ENCODE peak calls at places on chromosomes 13 and 19, in nine cellular contexts. T is A549, D is adrenal gland, P is ovary, N is prostate gland, C is testis, B is upper lobe of left lung, S is uterus, G is IMR-90. U is an unnamed sample.

GRCh38 chr13:39159393-39159792 is 121.1 kb downstream of the NHLRC3 start:
- DNase-seq in N (no peak), P (no peak), T (no peak), G (no peak), D (no peak), C (no peak), S (no peak), B (no peak), U (no peak)

GRCh38 chr13:46577656-46578589 is 25.0 kb downstream of the LRCH1 start:
- DNase-seq in D (no peak), C (no peak), B (no peak), N (no peak), P (no peak), T (no peak), G (peak), S (no peak), U (no peak)

GRCh38 chr19:8487137-8487851 is 15.1 kb downstream of the PRAM1 start:
- DNase-seq in D (no peak), G (no peak), N (no peak), B (no peak), T (no peak), C (peak), P (no peak), S (no peak), U (peak)

GRCh38 chr13:42396501-42396900 is 124.5 kb downstream of the AKAP11 start:
- DNase-seq in T (no peak), P (no peak), C (no peak), S (no peak), G (no peak), D (no peak), B (peak), N (no peak), U (no peak)

GRCh38 chr13:109275848-109276247 is 510.5 kb downstream of the IRS2 start:
- DNase-seq in B (no peak), D (no peak), C (no peak), G (no peak), S (no peak), N (peak), T (no peak), P (no peak), U (no peak)

GRCh38 chr13:64078480-64078936 is 2662.9 kb upstream of the PCDH20 start:
- DNase-seq in N (no peak), S (no peak), B (peak), D (no peak), P (no peak), T (no peak), G (no peak), C (no peak), U (no peak)

GRCh38 chr19:39412867-39413268 is 399 bp downstream of the PLEKHG2 start:
- DNase-seq in B (no peak), D (no peak), T (no peak), N (peak), P (no peak), C (no peak), S (no peak), G (no peak), U (no peak)

GRCh38 chr13:104597554-104598240 is 1531.5 kb upstream of the SLC10A2 start:
- DNase-seq in S (no peak), P (no peak), C (no peak), B (no peak), T (no peak), N (no peak), G (no peak), D (no peak), U (no peak)

GRCh38 chr13:28027070-28027469 is 38.6 kb upstream of the URAD start:
- DNase-seq in S (no peak), P (no peak), D (no peak), G (no peak), C (no peak), T (no peak), B (no peak), N (no peak), U (no peak)

GRCh38 chr13:111178417-111178816 is 63.3 kb downstream of the ARHGEF7 start:
- DNase-seq in S (no peak), N (no peak), G (no peak), B (no peak), T (no peak), P (no peak), C (no peak), D (no peak), U (no peak)

GRCh38 chr13:81986308-81986707 is 1645.4 kb upstream of the SPRY2 start:
- DNase-seq in B (no peak), S (no peak), D (no peak), G (no peak), T (no peak), C (no peak), P (no peak), N (no peak), U (no peak)

DNA sequence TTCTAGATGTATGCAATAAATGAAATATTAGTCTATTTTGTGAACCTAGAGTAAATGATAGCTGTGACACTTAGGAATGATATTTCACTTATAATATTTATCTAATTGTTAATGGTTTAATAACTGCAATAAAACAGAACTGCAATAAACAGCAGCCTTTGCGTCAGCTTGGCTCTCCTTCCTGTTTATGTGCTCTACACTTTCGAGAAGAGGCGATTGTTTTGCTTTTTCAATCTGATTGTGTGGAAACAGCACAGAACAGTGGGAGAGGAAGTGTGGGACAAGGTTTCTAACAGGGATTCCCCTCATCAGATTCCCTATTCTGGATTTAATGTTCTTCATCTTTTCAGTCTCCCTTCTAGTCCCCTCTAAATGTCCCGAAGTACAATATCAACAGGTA is 17.3 kb upstream of the TRPC4 start:
- DNase-seq in G (no peak), T (no peak), D (no peak), C (no peak), S (peak), N (no peak), B (no peak), P (no peak), U (no peak)
- H3K27ac ChIP-seq in G (no peak), T (no peak), D (no peak), C (no peak), S (peak), N (no peak), B (no peak), P (no peak), U (no peak)

GRCh38 chr19:18211683-18212082 is 7.8 kb upstream of the RAB3A start:
- DNase-seq in T (no peak), S (no peak), D (no peak), C (no peak), B (no peak), P (no peak), N (no peak), G (no peak), U (no peak)
- TF ChIP-seq POLR2A in T (no peak), S (no peak), D (no peak), C (no peak), B (no peak), P (no peak), N (no peak), G (no peak), U (no peak)

DNA sequence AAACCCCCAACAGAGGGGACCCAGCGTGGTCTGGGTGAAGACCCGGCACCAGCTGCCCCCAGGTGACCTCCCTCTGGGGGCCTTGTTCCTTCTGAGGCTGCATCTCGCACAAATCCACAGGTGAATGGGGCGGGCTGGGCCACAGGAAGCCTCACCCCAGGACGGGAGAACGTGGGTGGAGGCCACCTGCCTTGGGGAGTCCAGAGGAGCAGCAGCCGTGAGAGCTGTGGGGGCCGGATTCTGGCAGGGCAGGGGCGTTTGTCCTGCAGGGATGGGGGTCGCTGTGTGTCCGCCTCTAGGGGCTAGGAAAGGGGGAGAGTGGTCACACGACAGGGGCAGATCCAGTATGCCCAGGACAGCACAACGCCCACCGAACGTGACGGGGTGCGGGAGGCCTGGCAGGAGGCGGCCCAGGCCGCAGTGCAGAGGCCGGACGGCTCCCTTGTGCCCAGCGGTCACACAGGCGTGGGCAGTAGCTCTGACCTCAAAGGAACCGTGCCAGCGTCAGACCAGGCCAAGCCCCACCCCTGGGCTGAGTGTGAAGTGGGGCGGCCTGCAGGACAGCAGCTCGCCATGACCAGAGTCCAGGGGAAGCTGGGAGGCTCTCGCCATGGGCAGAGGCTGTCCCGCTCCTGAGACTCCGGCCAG is 6.6 kb downstream of the POLR2E start:
- DNase-seq in S (no peak), B (peak), N (no peak), P (no peak), T (no peak), C (no peak), G (no peak), D (no peak), U (no peak)
- H3K27ac ChIP-seq in S (no peak), B (peak), N (no peak), P (no peak), T (no peak), C (no peak), G (no peak), D (peak), U (no peak)

DNA sequence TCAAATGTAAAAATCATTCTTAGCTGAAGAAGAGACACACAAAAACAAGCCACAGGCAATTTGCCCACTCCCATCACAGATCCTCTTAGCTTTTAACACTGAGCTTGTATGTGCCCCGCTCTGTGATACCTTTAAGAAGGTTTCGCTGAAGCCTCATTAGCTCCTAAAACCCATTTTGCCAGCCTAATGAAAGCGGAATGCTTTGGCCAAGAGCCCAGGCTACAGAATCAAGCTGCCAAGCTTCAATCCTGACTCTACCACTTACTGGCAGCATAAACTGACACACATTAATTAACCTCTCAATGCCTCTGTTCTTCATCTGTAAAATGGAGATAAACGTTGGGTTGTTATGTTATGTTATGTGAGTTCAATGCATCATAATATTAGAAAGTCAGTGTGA is 10.5 kb downstream of the ZNF112 start:
- DNase-seq in G (no peak), T (no peak), P (no peak), C (no peak), B (no peak), N (no peak), S (no peak), D (no peak), U (no peak)
- TF ChIP-seq POLR2A in G (no peak), T (no peak), P (no peak), C (no peak), B (no peak), N (no peak), S (no peak), D (no peak), U (no peak)

GRCh38 chr13:75713852-75714251 is 77.7 kb downstream of the LMO7 start:
- DNase-seq in S (no peak), C (no peak), N (no peak), P (no peak), G (no peak), T (no peak), B (no peak), D (no peak), U (no peak)

GRCh38 chr13:75721307-75721706 is 85.2 kb downstream of the LMO7 start:
- DNase-seq in T (no peak), C (no peak), P (no peak), N (no peak), D (no peak), G (no peak), B (no peak), S (no peak), U (no peak)

GRCh38 chr13:75717525-75717924 is 81.4 kb downstream of the LMO7 start:
- DNase-seq in S (no peak), B (no peak), T (no peak), C (no peak), N (no peak), D (no peak), P (no peak), G (no peak), U (no peak)

DNA sequence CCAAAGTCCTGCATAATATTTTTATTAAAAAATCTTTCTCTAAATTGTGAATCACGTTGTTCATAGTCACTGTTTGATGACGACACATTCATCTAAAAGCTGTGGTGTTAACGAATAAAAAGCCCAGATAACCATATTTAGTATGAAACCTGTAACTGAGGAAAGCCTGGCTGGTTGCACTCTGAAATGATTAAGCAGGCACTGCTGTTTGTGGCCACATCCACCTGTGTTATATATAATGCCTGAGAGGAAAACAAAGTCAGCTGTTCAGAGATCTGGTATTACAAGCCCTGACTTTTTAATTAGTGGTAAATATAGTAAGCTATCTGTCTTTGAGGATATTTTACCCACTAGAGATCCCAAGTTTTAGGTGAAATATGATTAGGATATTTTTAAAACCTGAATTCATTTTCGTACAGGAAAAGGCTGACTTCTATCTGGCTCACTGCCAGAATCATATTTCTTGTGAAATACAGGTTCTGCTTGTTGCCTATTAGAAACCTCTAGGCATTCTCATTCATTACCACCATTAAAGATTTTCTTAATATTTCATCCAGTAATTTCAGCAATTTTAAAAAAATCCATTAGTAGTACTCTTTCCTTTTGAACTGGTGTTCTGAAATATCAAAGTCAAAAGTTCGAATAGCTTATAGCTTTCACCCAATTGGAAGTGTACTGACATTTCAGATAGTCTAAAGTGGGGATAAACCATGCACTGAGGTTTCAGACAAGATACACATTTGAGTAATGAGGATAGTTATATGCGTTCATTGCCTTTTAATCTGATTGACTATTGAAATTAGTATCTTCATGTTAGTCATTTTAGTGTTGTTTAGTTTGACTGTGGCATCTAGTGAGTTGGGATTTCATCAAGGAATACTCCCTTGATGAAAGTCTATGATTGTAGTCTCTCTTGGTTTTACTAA is 79.7 kb downstream of the LMO7 start:
- DNase-seq in C (no peak), P (no peak), T (no peak), N (no peak), G (no peak), B (no peak), D (no peak), S (no peak), U (no peak)
- H3K27ac ChIP-seq in C (no peak), P (no peak), T (peak), N (no peak), G (peak), B (no peak), D (no peak), S (no peak), U (no peak)

GRCh38 chr19:10835754-10836477 is at the start of gene TMED1:
- DNase-seq in T (peak), B (peak), N (peak), S (peak), C (peak), G (peak), D (peak), P (peak), U (peak)
- TF ChIP-seq POLR2A in T (peak), B (peak), N (peak), S (peak), C (no peak), G (peak), D (peak), P (peak), U (no peak)

U was measured in heart left ventricle.